ENCODE peak calls at places on chromosomes 13 and 19, in four cellular contexts. M, Z, C and T are unnamed samples.

GRCh38 chr13:39415403-39415802 is 187.6 kb downstream of the LHFPL6 start:
- DNase-seq in M (no peak), Z (no peak), C (peak), T (no peak)

GRCh38 chr13:43567608-43568007 is 219.2 kb downstream of the ENOX1 start:
- DNase-seq in M (no peak), Z (no peak), C (no peak), T (no peak)

GRCh38 chr19:30001301-30001700 is 59.3 kb downstream of the URI1 start:
- DNase-seq in M (no peak), Z (no peak), C (no peak), T (no peak)

GRCh38 chr19:50969413-50969760 is at the start of gene KLK6:
- DNase-seq in M (no peak), Z (no peak), C (peak), T (no peak)

GRCh38 chr19:39474139-39474620 is 6.5 kb upstream of the TIMM50 start:
- DNase-seq in M (peak), Z (peak), C (no peak), T (no peak)

GRCh38 chr19:18202759-18203407 is 959 bp downstream of the RAB3A start:
- DNase-seq in M (peak), Z (peak), C (no peak), T (no peak)

GRCh38 chr13:111577429-111577828 is 257.0 kb downstream of the TEX29 start:
- DNase-seq in M (no peak), Z (no peak), C (no peak), T (no peak)

GRCh38 chr13:21483748-21484147 is 24.6 kb upstream of the ZDHHC20 start:
- DNase-seq in M (no peak), Z (no peak), C (no peak), T (no peak)

GRCh38 chr19:307793-308420 is 16.7 kb upstream of the PLPP2 start:
- DNase-seq in M (no peak), Z (no peak), C (no peak), T (no peak)

GRCh38 chr19:16825312-16826168 is 3.7 kb upstream of the SIN3B start:
- DNase-seq in M (no peak), Z (peak), C (no peak), T (peak)

GRCh38 chr19:32363175-32363574 is 17.8 kb downstream of the ZNF507 start:
- DNase-seq in M (no peak), Z (no peak), C (no peak), T (no peak)

GRCh38 chr19:51086153-51086850 is 3.6 kb upstream of the KLK14 start:
- DNase-seq in M (no peak), Z (no peak), C (no peak), T (no peak)

GRCh38 chr19:23799321-23799720 is 40.6 kb upstream of the ZNF681 start:
- DNase-seq in M (no peak), Z (peak), C (no peak), T (no peak)

GRCh38 chr19:51771369-51771768 is 10.4 kb downstream of the FPR2 start:
- DNase-seq in M (no peak), Z (no peak), C (no peak), T (no peak)

GRCh38 chr13:112903606-112904195 is 65.3 kb upstream of the MCF2L start:
- DNase-seq in M (no peak), Z (no peak), C (no peak), T (no peak)

GRCh38 chr13:23701646-23702045 is 131.4 kb downstream of the TNFRSF19 start:
- DNase-seq in M (no peak), Z (no peak), C (no peak), T (no peak)

GRCh38 chr13:33116321-33117010 is 100.2 kb downstream of the KL start:
- DNase-seq in M (no peak), Z (no peak), C (no peak), T (no peak)

GRCh38 chr19:56310462-56310861 is 4.2 kb downstream of the ZSCAN5A start:
- DNase-seq in M (no peak), Z (no peak), C (no peak), T (no peak)

GRCh38 chr19:2064395-2064787 is 13.3 kb upstream of the MKNK2 start:
- DNase-seq in M (no peak), Z (no peak), C (no peak), T (no peak)
- H3K4me3 ChIP-seq in M (no peak), Z (no peak), C (no peak), T (no peak)

DNA sequence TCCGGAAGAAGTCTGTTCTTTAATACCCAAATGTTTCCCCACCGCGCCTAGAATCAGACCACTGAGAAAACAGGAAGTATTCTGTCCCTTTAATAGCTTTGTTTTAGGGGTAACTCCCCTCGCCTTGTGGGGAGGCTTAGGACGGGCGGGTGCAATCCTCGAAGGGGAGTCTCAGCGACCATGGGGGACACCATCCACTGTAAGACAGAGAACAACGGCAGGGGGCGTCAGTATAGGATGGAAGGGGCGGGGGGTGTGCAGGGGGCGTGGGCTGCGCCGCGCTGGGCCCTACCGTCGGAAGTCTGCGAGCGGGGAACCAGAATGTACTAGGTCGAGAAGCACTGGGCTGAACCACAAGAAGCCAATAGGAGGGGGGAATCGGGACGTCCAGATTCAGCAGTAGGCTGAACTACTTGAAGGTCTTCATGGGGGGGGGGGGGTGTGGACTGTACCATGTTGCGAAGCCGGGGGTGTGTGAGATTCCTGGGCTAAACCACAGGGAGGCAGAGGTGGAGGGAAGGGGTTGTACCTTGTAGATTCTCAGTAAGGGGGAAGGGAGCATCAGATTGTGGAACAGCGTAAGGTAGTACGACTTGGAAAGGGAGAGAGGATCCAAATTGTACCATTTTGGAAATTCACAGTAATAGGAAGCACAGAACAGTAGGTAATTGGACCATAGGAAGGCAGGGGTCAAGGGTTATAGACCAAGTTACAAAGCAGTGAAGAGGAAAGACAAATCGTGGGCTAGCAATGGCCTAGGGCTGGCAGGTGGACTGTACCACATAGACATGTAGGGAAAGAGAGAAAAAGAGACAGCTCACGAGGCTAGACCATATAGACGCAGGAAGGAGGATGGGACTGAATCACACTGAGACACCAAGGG is 1.0 kb upstream of the DBP start:
- DNase-seq in M (peak), Z (peak), C (peak), T (peak)
- TF ChIP-seq ZNF274 in M (no peak), Z (no peak), C (no peak), T (no peak)

GRCh38 chr19:13835791-13836723 is 40.8 kb downstream of the ZSWIM4 start:
- DNase-seq in M (no peak), Z (no peak), C (no peak), T (no peak)
- H3K4me3 ChIP-seq in M (no peak), Z (no peak), C (no peak), T (no peak)

DNA sequence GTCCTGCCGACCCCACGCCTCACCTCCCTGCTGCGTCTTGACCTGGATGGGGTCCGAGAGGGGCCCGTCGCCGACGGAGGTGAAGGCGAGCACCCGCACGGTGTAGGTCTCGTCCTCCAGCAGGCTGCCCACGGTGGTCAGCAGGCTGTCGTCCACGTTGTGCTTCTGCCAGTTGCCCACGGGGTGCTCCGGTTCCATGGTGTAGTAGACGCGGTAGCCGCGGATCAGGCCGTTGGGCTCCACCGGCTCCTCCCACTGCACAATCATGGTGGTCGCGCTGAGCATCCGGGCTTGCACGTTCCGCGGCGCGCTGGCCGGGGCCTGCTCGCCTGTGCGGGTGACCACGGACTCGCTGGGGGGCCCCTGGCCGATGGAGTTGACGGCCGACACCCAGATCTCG is 96.7 kb downstream of the PTPRS start:
- DNase-seq in M (no peak), Z (no peak), C (no peak), T (no peak)
- TF ChIP-seq ZNF274 in M (no peak), Z (no peak), C (no peak), T (no peak)